ENCODE peak calls at places on chromosome 16, in four cellular contexts. M is sigmoid colon, H is esophagus muscularis mucosa, T is Panc1. L is an unnamed sample.

GRCh38 chr16:1812732-1813163 is 13.9 kb downstream of the HAGH start:
- DNase-seq in T (no peak), H (peak), M (peak), L (no peak)

GRCh38 chr16:13070268-13070667 is 168.9 kb downstream of the SHISA9 start:
- DNase-seq in H (no peak), M (no peak), T (no peak), L (no peak)

GRCh38 chr16:75236736-75237397 is 14.6 kb downstream of the BCAR1 start:
- DNase-seq in M (no peak), T (no peak), H (no peak), L (no peak)

GRCh38 chr16:75550211-75550662 is 5.8 kb downstream of the TMEM231 start:
- DNase-seq in M (no peak), H (no peak), T (no peak), L (no peak)

GRCh38 chr16:27483624-27484023 is 66.1 kb downstream of the GTF3C1 start:
- DNase-seq in M (no peak), H (no peak), T (no peak), L (no peak)

GRCh38 chr16:79212114-79212791 is 388.3 kb downstream of the MAF start:
- DNase-seq in H (no peak), T (no peak), M (no peak), L (no peak)

GRCh38 chr16:18804540-18804939 is 3.2 kb upstream of the ARL6IP1 start:
- DNase-seq in H (no peak), M (no peak), T (no peak), L (no peak)

GRCh38 chr16:3597226-3597625 is 14.2 kb downstream of the SLX4 start:
- DNase-seq in M (no peak), T (no peak), H (no peak), L (no peak)

GRCh38 chr16:47774661-47775060 is 313.5 kb downstream of the PHKB start:
- DNase-seq in H (no peak), M (no peak), T (no peak), L (no peak)

GRCh38 chr16:54774768-54775167 is 155.9 kb upstream of the IRX5 start:
- DNase-seq in M (no peak), T (no peak), H (no peak), L (no peak)

GRCh38 chr16:19170043-19170655 is 2.1 kb downstream of the SYT17 start:
- DNase-seq in H (no peak), M (no peak), T (no peak), L (no peak)

GRCh38 chr16:49608801-49609200 is 235.2 kb downstream of the C16orf78 start:
- DNase-seq in M (peak), H (no peak), T (no peak), L (no peak)

GRCh38 chr16:59826767-59827166 is 1092.7 kb upstream of the GOT2 start:
- DNase-seq in T (no peak), M (no peak), H (no peak), L (no peak)

GRCh38 chr16:49022351-49022963 is 259.2 kb downstream of the CBLN1 start:
- DNase-seq in T (no peak), H (peak), M (no peak), L (no peak)

GRCh38 chr16:85969591-85969990 is 70.6 kb downstream of the IRF8 start:
- DNase-seq in T (no peak), M (no peak), H (no peak), L (no peak)

GRCh38 chr16:83335076-83335475 is 472.7 kb upstream of the HSBP1 start:
- DNase-seq in T (no peak), M (no peak), H (no peak), L (no peak)

GRCh38 chr16:53090591-53091507 is 36.1 kb downstream of the CHD9 start:
- DNase-seq in T (no peak), H (peak), M (peak), L (no peak)

GRCh38 chr16:11349599-11350276 is 4.5 kb downstream of the RMI2 start:
- DNase-seq in T (no peak), M (peak), H (no peak), L (no peak)

GRCh38 chr16:81730090-81731051 is 48.7 kb upstream of the PLCG2 start:
- DNase-seq in T (no peak), H (no peak), M (peak), L (peak)

GRCh38 chr16:50688867-50689266 is 4.5 kb upstream of the NOD2 start:
- DNase-seq in T (no peak), H (no peak), M (no peak), L (no peak)

GRCh38 chr16:26664086-26664485 is 402.6 kb upstream of the C16orf82 start:
- DNase-seq in T (no peak), M (no peak), H (peak), L (no peak)

GRCh38 chr16:630024-630814 is 566 bp upstream of the WFIKKN1 start:
- DNase-seq in T (no peak), H (no peak), M (no peak), L (no peak)

GRCh38 chr16:1288813-1289479 is 20.5 kb upstream of the UBE2I start:
- DNase-seq in H (no peak), M (peak), T (no peak), L (no peak)

GRCh38 chr16:47578573-47578972 is 117.4 kb downstream of the PHKB start:
- DNase-seq in T (no peak), H (no peak), M (no peak), L (no peak)

GRCh38 chr16:74451951-74452758 is 30.9 kb upstream of the CLEC18B start:
- DNase-seq in H (no peak), M (no peak), T (no peak), L (peak)

GRCh38 chr16:89958068-89958467 is 9.5 kb downstream of the DEF8 start:
- DNase-seq in M (no peak), T (no peak), H (no peak), L (no peak)

GRCh38 chr16:64920211-64920610 is 201.7 kb downstream of the CDH11 start:
- DNase-seq in M (no peak), H (no peak), T (no peak), L (no peak)

GRCh38 chr16:83652898-83653297 is 154.9 kb upstream of the HSBP1 start:
- DNase-seq in H (no peak), M (no peak), T (no peak), L (no peak)

GRCh38 chr16:56554441-56554840 is 10.4 kb upstream of the MT4 start:
- DNase-seq in T (no peak), M (no peak), H (no peak), L (no peak)

GRCh38 chr16:56547120-56547948 is 17.5 kb upstream of the MT4 start:
- DNase-seq in T (no peak), H (no peak), M (peak), L (no peak)

GRCh38 chr16:56549744-56550385 is 15.0 kb upstream of the MT4 start:
- DNase-seq in M (no peak), H (no peak), T (no peak), L (no peak)

GRCh38 chr16:56547949-56548567 is 16.8 kb upstream of the MT4 start:
- DNase-seq in H (no peak), T (no peak), M (no peak), L (no peak)

GRCh38 chr16:56551796-56552738 is 12.8 kb upstream of the MT4 start:
- DNase-seq in T (no peak), H (no peak), M (peak), L (no peak)
- TF ChIP-seq POLR2AphosphoS5 in T (no peak), H (no peak), M (no peak), L (no peak)

DNA sequence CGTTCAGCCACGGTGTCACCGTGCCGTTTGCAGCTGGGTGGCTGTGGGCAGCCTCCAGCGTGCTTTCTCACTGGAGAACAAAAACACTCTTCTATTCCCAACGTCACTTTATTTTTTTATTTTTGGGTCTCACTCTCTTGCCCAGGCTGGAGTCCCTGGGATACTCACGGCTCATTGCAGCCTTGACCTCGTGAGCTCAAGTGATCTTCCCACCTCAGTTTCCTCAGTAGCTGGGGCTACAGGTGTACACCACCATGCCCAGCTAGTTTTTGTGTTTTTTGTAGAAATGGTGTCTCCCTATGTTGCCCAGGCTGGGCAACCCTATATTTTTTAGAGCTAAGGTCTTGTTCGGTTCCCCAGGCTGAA is 34.4 kb upstream of the ZC3H18 start:
- DNase-seq in T (no peak), H (no peak), M (no peak), L (no peak)
- TF ChIP-seq POLR2AphosphoS5 in T (no peak), H (no peak), M (no peak), L (no peak)

GRCh38 chr16:87324411-87325275 is 7.5 kb upstream of the C16orf95 start:
- DNase-seq in H (no peak), M (no peak), T (no peak), L (peak)
- TF ChIP-seq POLR2AphosphoS5 in H (peak), M (no peak), T (no peak), L (no peak)

DNA sequence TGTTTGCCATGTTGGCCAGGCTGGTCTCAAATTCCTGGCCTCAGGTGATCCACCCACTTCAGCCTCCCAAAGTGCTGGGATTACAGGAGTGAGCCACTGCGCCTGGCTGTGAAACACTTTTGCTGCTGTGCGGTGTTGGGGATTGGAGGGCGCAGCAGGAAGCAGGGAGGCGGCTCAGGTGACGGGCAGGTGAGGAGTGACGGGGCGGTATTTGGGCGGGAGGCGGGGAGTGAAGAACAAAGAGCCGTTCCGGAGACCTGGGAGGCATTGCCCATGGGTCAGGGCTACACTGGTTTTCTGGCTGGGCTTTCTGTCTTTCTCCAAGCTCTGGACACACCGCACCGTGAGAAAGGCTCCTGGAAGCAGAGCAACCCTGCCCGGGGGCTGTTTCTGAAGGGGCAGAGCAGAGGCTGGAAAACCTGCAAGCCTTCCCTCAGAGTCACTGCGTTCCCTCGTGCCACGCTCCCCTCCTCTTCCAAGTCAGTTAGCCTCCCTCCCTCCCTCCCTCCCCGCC is 22.1 kb downstream of the CRISPLD2 start:
- DNase-seq in H (no peak), T (no peak), M (no peak), L (no peak)
- TF ChIP-seq POLR2AphosphoS5 in H (peak), T (no peak), M (no peak), L (no peak)

GRCh38 chr16:30948956-30949654 is at the start of gene ORAI3:
- DNase-seq in H (no peak), M (peak), T (no peak), L (peak)
- TF ChIP-seq POLR2AphosphoS5 in H (peak), M (peak), T (peak), L (peak)

GRCh38 chr16:72109300-72109699 is 15.7 kb downstream of the DHX38 start:
- DNase-seq in T (no peak), H (no peak), M (no peak), L (no peak)
- TF ChIP-seq POLR2AphosphoS5 in T (no peak), H (no peak), M (no peak), L (no peak)

L was measured in GM12891.